ENCODE peak calls at places on chromosomes 7 and 10, in nine cellular contexts. K, X, B, A, P, Z, E, R and I are unnamed samples.
A peak's percentile ranks its signal among the peaks of the same experiment; 100 is the strongest.

GRCh38 chr7:105656922-105657521 is 75.7 kb upstream of the EFCAB10 start:
- DNase-seq in K (no peak), X (peak; percentile 86), B (no peak), A (peak; percentile 19), P (peak; percentile 75), Z (peak; percentile 97), E (peak; percentile 35), R (peak; percentile 97), I (peak; percentile 61)

GRCh38 chr7:46695045-46695708 is 774.1 kb upstream of the IGFBP3 start:
- DNase-seq in K (no peak), X (no peak), B (no peak), A (peak; percentile 8), P (no peak), Z (peak; percentile 18), E (peak; percentile 18), R (no peak), I (no peak)

GRCh38 chr10:75243426-75243825 is 7.7 kb upstream of the COMTD1 start:
- DNase-seq in K (no peak), X (no peak), B (no peak), A (no peak), P (no peak), Z (no peak), E (no peak), R (peak; percentile 42), I (no peak)

GRCh38 chr10:43879742-43880141 is 231.1 kb upstream of the ZNF32 start:
- DNase-seq in K (no peak), X (no peak), B (no peak), A (no peak), P (no peak), Z (no peak), E (no peak), R (no peak), I (no peak)

GRCh38 chr7:148336411-148336810 is 254.2 kb upstream of the C7orf33 start:
- DNase-seq in K (no peak), X (no peak), B (no peak), A (no peak), P (no peak), Z (peak; percentile 57), E (no peak), R (no peak), I (no peak)

GRCh38 chr7:124390301-124390700 is 357.4 kb upstream of the TMEM229A start:
- DNase-seq in K (no peak), X (no peak), B (no peak), A (no peak), P (no peak), Z (no peak), E (no peak), R (no peak), I (no peak)

GRCh38 chr10:86258940-86259339 is 107.7 kb downstream of the GRID1 start:
- DNase-seq in K (no peak), X (peak; percentile 27), B (no peak), A (no peak), P (no peak), Z (no peak), E (no peak), R (peak; percentile 20), I (no peak)

GRCh38 chr7:139321071-139321745 is 19.9 kb upstream of the FMC1 start:
- DNase-seq in K (no peak), X (peak; percentile 40), B (peak; percentile 38), A (no peak), P (peak; percentile 30), Z (peak; percentile 85), E (peak; percentile 8), R (peak; percentile 81), I (no peak)

GRCh38 chr10:127196227-127196954 is at the start of gene INSYN2A:
- DNase-seq in K (peak; percentile 83), X (peak; percentile 73), B (peak; percentile 44), A (no peak), P (peak; percentile 85), Z (peak; percentile 90), E (peak; percentile 70), R (peak; percentile 90), I (no peak)

GRCh38 chr10:470339-471003 is 219.0 kb downstream of the DIP2C start:
- DNase-seq in K (peak; percentile 29), X (peak; percentile 18), B (no peak), A (no peak), P (no peak), Z (no peak), E (no peak), R (peak; percentile 31), I (no peak)

GRCh38 chr7:136400877-136401276 is 423.7 kb upstream of the MTPN start:
- DNase-seq in K (no peak), X (no peak), B (no peak), A (no peak), P (no peak), Z (no peak), E (no peak), R (no peak), I (no peak)

GRCh38 chr10:103540722-103541121 is 47.2 kb downstream of the NEURL1 start:
- DNase-seq in K (peak; percentile 10), X (peak; percentile 36), B (peak; percentile 13), A (no peak), P (no peak), Z (peak; percentile 70), E (no peak), R (peak; percentile 57), I (no peak)

GRCh38 chr7:24979470-24979862 is 512 bp downstream of the OSBPL3 start:
- DNase-seq in K (peak; percentile 90), X (no peak), B (peak; percentile 72), A (no peak), P (no peak), Z (peak; percentile 79), E (peak; percentile 88), R (peak; percentile 89), I (no peak)

GRCh38 chr10:121886181-121886580 is 41.6 kb downstream of the ATE1 start:
- DNase-seq in K (no peak), X (no peak), B (no peak), A (no peak), P (no peak), Z (no peak), E (no peak), R (no peak), I (no peak)

GRCh38 chr10:125266966-125267365 is 106.6 kb upstream of the CTBP2 start:
- DNase-seq in K (no peak), X (no peak), B (no peak), A (no peak), P (no peak), Z (no peak), E (no peak), R (peak; percentile 24), I (no peak)
- H3K9ac ChIP-seq in K (no peak overlapping the region), X (no peak overlapping the region), B (no peak overlapping the region), A (no peak overlapping the region), P (no peak overlapping the region), Z (no peak overlapping the region), E (no peak overlapping the region), R (no peak overlapping the region), I (no peak overlapping the region)

DNA sequence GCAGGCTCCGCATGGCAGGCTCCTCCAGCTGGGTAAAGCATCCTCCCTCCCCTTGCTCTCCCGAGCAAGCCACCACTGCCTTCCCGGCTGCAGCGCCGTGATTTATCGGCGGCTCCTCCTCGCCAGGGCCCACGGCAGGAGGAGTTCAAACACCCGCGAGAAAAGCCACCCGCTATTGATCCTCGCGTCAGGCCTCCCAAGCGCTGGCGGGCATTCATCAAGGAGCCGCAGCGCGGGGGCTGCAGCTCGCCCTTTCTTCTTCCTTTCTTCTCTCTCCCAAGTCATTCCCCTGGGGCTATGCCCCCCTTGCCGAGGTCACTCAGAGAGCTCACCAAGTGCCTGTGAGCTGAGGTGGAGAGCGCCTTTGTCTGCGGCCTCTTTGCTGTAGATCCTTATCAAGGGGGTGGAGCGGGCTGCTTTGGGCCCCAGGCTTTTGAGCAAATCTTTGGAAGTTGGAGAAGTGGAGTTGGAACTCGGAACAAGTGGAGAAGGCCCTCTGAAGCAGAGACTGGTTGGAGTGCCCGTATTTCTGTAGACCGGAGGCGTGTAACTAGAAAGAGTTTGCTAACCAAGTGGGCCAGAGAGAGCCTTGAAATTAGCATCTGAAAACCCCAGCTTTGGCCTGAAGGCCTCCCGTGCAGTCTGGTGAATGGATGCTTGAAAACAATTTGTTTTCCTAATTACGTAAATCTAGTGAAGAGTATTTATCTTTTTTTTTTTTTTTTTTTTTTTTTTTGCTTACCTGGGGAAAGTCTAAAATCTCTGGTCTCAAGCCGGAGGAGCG is 107.1 kb upstream of the PPIF start:
- DNase-seq in K (peak; percentile 74), X (peak; percentile 84), B (no peak), A (no peak), P (peak; percentile 90), Z (peak; percentile 98), E (no peak), R (peak; percentile 89), I (peak; percentile 76)
- H3K4me1 ChIP-seq in K (peaks cover 47% of the 10 kb centered on the region), X (peaks cover 17% of the 10 kb centered on the region), B (peaks cover 37% of the 10 kb centered on the region), A (no peaks in the 10 kb centered on the region), P (peaks cover 71% of the 10 kb centered on the region), Z (peaks cover 40% of the 10 kb centered on the region), E (peaks cover 49% of the 10 kb centered on the region), R (peaks cover 40% of the 10 kb centered on the region), I (peaks cover 31% of the 10 kb centered on the region)

DNA sequence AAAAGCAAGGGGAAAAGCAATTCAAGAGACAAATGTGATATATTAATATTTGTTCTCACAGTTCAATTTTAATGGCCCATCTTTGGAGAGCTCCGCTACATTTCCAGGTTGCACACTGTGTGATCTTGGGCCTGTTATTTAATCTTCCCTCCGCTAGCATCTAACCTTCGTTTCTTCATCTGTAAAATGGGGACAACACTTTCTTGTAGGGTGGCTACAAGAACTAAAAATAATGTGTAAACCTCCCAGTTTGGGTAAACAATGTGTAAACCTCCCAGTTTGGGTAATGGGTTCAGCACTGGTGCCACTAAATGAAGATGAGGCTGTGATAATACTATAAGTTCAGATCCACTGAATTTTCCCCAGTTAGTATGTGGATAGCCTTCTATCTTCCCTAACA is 99.5 kb downstream of the CDK6 start:
- DNase-seq in K (no peak), X (no peak), B (no peak), A (no peak), P (no peak), Z (no peak), E (no peak), R (no peak), I (no peak)
- H3K9ac ChIP-seq in K (no peak overlapping the region), X (no peak overlapping the region), B (no peak overlapping the region), A (no peak overlapping the region), P (no peak overlapping the region), Z (no peak overlapping the region), E (no peak overlapping the region), R (no peak overlapping the region), I (no peak overlapping the region)

GRCh38 chr10:79422178-79422892 is 23.1 kb downstream of the ZCCHC24 start:
- DNase-seq in K (peak; percentile 64), X (no peak), B (peak; percentile 96), A (no peak), P (no peak), Z (no peak), E (peak; percentile 99), R (no peak), I (no peak)
- H3K4me1 ChIP-seq in K (peaks cover 14% of the 10 kb centered on the region), X (no peaks in the 10 kb centered on the region), B (peaks cover 45% of the 10 kb centered on the region), A (no peaks in the 10 kb centered on the region), P (peaks cover 13% of the 10 kb centered on the region), Z (no peaks in the 10 kb centered on the region), E (peaks cover 58% of the 10 kb centered on the region), R (no peaks in the 10 kb centered on the region), I (peaks cover 5% of the 10 kb centered on the region)

DNA sequence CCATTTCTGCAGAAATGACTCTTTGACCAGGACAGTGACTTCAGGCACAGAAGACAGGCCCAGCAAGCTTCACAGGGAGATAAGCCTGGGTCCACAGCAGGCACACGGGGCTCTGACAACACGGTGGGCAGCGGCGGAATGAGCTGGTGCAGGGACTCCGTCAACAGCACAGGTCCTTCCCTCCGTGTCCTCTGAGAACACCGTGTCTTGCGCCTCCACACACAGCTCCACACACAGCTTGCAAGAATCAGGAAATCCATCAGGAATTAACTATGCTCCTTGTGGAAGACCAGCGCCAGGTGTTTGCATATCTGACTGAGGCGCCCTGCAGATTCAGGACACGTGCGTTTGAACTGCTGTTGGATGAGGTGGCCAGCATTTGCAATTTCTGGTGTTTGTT is 39.6 kb downstream of the TCERG1L start:
- DNase-seq in K (no peak), X (no peak), B (no peak), A (no peak), P (no peak), Z (no peak), E (no peak), R (peak; percentile 35), I (no peak)
- H3K9ac ChIP-seq in K (no peak overlapping the region), X (no peak overlapping the region), B (no peak overlapping the region), A (no peak overlapping the region), P (no peak overlapping the region), Z (no peak overlapping the region), E (no peak overlapping the region), R (no peak overlapping the region), I (no peak overlapping the region)